ENCODE peak calls at places on chromosomes 7 and 10, in five cellular contexts. B is A549, A is IMR-90, C is GM12878, L is HepG2. J is an unnamed sample.
A peak's percentile ranks its signal among the peaks of the same experiment; 100 is the strongest.

GRCh38 chr7:105887569-105888199 is 11.3 kb upstream of the ATXN7L1 start:
- DNase-seq in B (no peak), C (no peak), A (no peak), L (no peak), J (no peak)

GRCh38 chr7:29764227-29764626 is 42.1 kb upstream of the WIPF3 start:
- DNase-seq in C (no peak), L (no peak), B (no peak), A (no peak), J (no peak)

GRCh38 chr7:45147858-45148652 is 9.5 kb upstream of the RAMP3 start:
- DNase-seq in C (no peak), L (no peak), A (no peak), B (no peak), J (no peak)

GRCh38 chr7:38169862-38170261 is 8.2 kb upstream of the STARD3NL start:
- DNase-seq in B (peak; percentile 27), A (peak; percentile 77), C (peak; percentile 85), L (no peak), J (peak; percentile 24)

GRCh38 chr10:131774618-131775443 is 126.0 kb upstream of the PPP2R2D start:
- DNase-seq in C (no peak), L (no peak), B (no peak), A (no peak), J (no peak)

GRCh38 chr10:44051584-44052385 is 333.1 kb downstream of the CXCL12 start:
- DNase-seq in A (peak; percentile 78), B (no peak), C (no peak), L (peak; percentile 6), J (no peak)

GRCh38 chr7:53191296-53191695 is 155.9 kb downstream of the POM121L12 start:
- DNase-seq in A (no peak), C (no peak), B (no peak), L (no peak), J (no peak)

GRCh38 chr10:11595395-11595692 is 16.1 kb downstream of the USP6NL start:
- DNase-seq in B (no peak), A (peak; percentile 74), L (no peak), C (no peak), J (no peak)

DNA sequence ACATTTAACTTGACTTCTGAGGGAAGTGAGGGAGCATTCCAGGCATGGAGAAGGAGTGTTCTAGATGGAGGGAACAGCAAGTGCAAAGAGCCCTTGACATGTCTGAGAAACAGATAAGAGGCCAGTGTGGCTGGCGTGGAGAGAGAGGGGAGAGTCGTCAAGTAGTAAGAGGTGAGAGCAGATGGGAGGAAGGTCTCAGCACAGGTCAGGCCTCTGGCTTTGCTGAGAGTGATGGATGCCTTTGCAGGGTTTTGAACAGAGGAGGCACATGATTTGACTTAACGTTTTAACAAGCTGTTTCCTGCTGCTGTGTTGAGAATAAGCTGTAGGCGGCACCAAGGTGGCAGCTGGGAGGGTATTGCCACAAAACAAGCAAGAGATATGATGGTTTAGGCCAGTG is 97.2 kb downstream of the KAT6B start:
- DNase-seq in A (no peak), B (no peak), C (no peak), L (no peak), J (no peak)
- TF ChIP-seq BHLHE40 in A (no peak), B (no peak), C (no peak), L (no peak), J (no peak)

DNA sequence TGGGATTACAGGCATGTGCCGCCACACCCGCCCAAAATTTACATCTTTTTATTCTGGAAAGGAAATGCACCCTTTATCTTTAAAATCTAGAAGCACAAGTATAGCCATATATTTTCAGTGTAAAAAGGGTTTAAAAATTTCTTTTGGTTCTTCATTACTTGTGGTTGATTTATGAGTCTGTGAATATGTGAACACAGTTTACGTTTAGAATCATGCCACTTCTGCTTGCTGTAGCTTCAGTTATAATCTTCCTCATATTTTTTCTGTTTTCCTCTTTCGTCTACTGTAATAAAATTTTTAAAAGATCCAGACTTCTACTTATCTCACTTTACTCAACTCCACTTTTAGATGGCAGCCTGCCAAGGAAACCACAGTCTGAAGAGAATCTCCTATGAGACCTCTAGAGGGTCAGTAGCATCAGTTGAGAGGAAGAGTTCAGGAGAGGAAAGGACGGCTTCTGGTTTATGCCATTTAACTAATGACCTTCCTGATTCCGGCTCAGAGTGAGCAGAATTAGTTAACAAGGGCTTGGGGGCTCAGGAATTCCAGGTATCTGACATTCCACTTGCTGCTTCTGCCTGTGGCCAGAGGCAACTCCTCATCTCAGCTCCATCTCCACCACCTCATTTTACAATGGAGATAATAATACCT is 21.4 kb downstream of the CREB5 start:
- DNase-seq in B (no peak), A (peak; percentile 52), L (no peak), C (no peak), J (no peak)
- H3K4me2 ChIP-seq in B (no peak overlapping the region), A (no peak overlapping the region), L (no peak overlapping the region), C (no peak overlapping the region), J (no peak overlapping the region)

GRCh38 chr7:82430518-82431465 is 12.8 kb downstream of the CACNA2D1 start:
- DNase-seq in A (peak; percentile 86), L (no peak), B (no peak), C (no peak), J (no peak)

GRCh38 chr7:82429408-82429807 is 14.2 kb downstream of the CACNA2D1 start:
- DNase-seq in B (no peak), A (no peak), L (no peak), C (no peak), J (no peak)

GRCh38 chr7:82433507-82433906 is 10.1 kb downstream of the CACNA2D1 start:
- DNase-seq in A (no peak), B (no peak), L (no peak), C (no peak), J (no peak)

GRCh38 chr7:82435769-82436168 is 7.8 kb downstream of the CACNA2D1 start:
- DNase-seq in A (no peak), C (no peak), L (no peak), B (no peak), J (no peak)

GRCh38 chr7:82434275-82435022 is 9.1 kb downstream of the CACNA2D1 start:
- DNase-seq in B (no peak), L (no peak), A (no peak), C (no peak), J (no peak)
- TF ChIP-seq CEBPB in B (no peak), L (no peak), A (no peak), C (no peak), J (no peak)

DNA sequence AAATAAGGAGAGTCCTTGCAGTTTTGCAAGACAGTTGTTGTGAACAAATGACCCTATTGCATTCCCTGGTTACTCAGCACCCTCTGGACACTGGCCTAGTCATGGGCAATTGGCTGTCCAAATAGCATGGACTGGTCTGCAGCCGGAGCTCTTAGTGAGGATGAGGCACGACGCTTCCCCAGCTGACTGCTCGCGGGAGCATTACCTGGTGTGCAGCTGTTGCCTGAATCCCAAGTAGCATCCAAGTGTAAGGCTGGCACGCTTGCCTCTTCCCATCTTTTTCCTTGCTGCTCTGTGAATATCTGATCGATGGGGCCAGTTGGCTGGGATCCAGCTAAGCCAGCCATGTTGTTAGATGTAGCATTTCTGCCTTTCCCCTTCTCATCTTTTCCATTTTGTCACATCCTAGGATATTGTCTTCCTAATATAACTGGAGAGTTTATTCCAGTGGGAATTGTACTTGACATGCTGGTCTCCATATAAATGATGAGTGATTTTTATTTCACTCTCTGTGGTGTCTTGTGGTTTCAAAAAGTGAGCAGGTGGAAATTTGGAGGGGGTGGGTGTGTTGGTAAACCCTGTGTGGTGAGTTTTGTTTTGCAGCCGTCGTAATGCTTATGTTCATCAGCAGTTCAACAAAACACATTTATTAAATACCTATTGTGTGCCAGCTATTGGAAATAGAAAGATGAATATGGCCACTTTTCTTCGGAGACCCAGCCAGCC is 99.9 kb downstream of the SND1 start:
- DNase-seq in C (no peak), B (no peak), L (no peak), A (peak; percentile 75), J (no peak)
- TF ChIP-seq BHLHE40 in C (no peak), B (no peak), L (no peak), A (no peak), J (no peak)

DNA sequence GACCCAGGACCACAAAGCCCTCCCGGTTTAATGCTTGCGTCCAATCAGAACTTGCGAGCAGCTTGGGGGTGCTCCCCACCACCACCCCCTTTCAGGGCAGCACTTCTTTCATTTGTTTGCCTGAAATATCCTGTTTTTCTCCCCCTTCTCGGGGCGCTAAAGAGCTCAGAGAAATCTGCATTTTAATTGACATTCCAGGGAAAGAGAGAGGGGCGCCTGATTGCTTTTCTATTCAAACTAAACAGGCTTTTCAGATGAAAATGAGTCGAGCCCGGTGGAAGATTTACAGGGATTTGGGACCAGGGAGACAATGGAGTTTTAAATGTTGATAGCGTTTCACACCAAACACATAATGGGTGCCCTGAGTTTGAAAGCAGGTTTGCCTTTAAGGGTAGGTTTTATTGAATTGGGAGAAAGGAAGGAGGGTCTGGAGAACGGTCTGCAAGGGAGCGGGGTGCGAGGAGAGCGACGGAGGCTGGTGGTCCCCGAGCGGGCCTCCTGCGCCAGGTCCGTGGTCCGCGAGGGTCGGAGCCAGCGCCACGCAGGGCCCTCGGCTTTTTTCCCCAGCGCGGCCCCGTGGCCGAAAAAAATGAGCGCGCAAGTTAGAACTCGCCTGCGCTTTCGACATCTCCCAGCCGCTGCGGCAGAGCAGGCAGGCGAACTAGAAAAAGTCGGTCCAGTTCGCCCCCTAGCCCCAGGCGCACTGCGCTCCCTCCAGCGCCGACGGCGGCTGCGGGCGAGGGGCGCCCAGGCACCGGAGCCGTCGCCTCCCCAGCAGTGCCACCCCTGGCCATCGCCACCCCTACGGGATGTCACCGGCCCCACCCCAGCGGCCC is 1.4 kb downstream of the FGFR2 start:
- DNase-seq in B (no peak), A (no peak), L (no peak), C (no peak), J (no peak)
- H3K4me2 ChIP-seq in B (peak overlapping the region; percentile 99), A (no peak overlapping the region), L (peak overlapping the region; percentile 89), C (no peak overlapping the region), J (no peak overlapping the region)

GRCh38 chr10:70757856-70758255 is 27.3 kb downstream of the TBATA start:
- DNase-seq in C (no peak), B (no peak), A (no peak), L (no peak), J (no peak)

GRCh38 chr10:70758757-70759514 is 26.2 kb downstream of the TBATA start:
- DNase-seq in C (peak; percentile 17), L (peak; percentile 52), A (peak; percentile 66), B (peak; percentile 67), J (peak; percentile 78)

GRCh38 chr10:70761031-70761601 is 24.1 kb downstream of the TBATA start:
- DNase-seq in C (no peak), B (peak; percentile 19), A (no peak), L (no peak), J (no peak)

GRCh38 chr10:70760271-70760787 is 24.8 kb downstream of the TBATA start:
- DNase-seq in B (no peak), C (no peak), A (no peak), L (no peak), J (no peak)

GRCh38 chr10:70759769-70760168 is 25.4 kb downstream of the TBATA start:
- DNase-seq in B (peak; percentile 29), A (no peak), C (no peak), L (no peak), J (no peak)
- TF ChIP-seq CEBPB in B (no peak), A (no peak), C (no peak), L (no peak), J (peak; percentile 23)

GRCh38 chr10:68559872-68560200 is 301 bp upstream of the TET1 start:
- DNase-seq in C (no peak), A (no peak), L (no peak), B (no peak), J (no peak)
- TF ChIP-seq BHLHE40 in C (no peak), A (no peak), L (no peak), B (no peak), J (no peak)